ENCODE peak calls at places on chromosomes 6 and 20, in four cellular contexts. I is A549, L is K562, M is HepG2. D is an unnamed sample.

GRCh38 chr6:26215200-26216014 is 128.2 kb downstream of the HFE start:
- DNase-seq in I (no peak), L (no peak), M (peak), D (no peak)

GRCh38 chr6:111734068-111734825 is 128.6 kb upstream of the TRAF3IP2 start:
- DNase-seq in I (no peak), L (no peak), M (no peak), D (no peak)

GRCh38 chr6:126268087-126268486 is 71.8 kb upstream of the CENPW start:
- DNase-seq in I (no peak), L (peak), M (no peak), D (no peak)

GRCh38 chr20:49964964-49965780 is 17.6 kb upstream of the SNAI1 start:
- DNase-seq in I (peak), L (peak), M (peak), D (peak)

GRCh38 chr20:7272512-7272911 is 505.0 kb downstream of the BMP2 start:
- DNase-seq in I (no peak), L (no peak), M (no peak), D (no peak)

GRCh38 chr20:40741507-40742106 is 52.6 kb upstream of the MAFB start:
- DNase-seq in I (peak), L (peak), M (peak), D (peak)

GRCh38 chr6:117270121-117270959 is 5.0 kb downstream of the VGLL2 start:
- DNase-seq in I (no peak), L (no peak), M (no peak), D (peak)

GRCh38 chr20:61654726-61655125 is 402.7 kb downstream of the CDH4 start:
- DNase-seq in I (no peak), L (no peak), M (no peak), D (no peak)

GRCh38 chr6:165820934-165821333 is 157.9 kb upstream of the PDE10A start:
- DNase-seq in I (no peak), L (no peak), M (no peak), D (no peak)

GRCh38 chr6:73675466-73676098 is 20.4 kb upstream of the CD109 start:
- DNase-seq in I (peak), L (peak), M (peak), D (peak)

GRCh38 chr6:44738652-44739141 is 351.2 kb downstream of the CDC5L start:
- DNase-seq in I (peak), L (no peak), M (no peak), D (no peak)

DNA sequence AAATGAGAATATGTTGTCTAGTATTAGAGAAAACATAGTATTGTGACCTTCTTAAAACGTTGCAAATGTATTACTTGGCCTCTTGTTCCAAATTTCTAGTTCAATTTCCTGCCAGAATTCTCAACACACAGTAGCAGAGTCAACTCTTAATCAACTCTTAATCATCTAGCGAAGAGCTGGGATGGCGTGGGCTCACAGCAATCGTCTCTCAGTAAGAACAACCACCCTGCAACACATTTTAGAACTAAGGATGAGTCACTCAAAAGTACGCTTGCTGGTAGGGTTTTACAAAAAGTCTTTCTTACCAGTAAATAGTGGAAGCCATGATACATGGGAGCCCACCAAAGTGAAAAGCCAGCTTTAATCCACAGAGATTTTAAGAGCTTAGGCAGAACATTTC is 24.6 kb downstream of the GPR6 start:
- DNase-seq in I (no peak), L (no peak), M (no peak), D (no peak)
- TF ChIP-seq HMGXB4 in I (no peak), L (no peak), M (no peak), D (no peak)

GRCh38 chr6:106797186-106797585 is 167.8 kb downstream of the QRSL1 start:
- DNase-seq in I (no peak), L (no peak), M (no peak), D (no peak)
- TF ChIP-seq CTCF in I (no peak), L (no peak), M (no peak), D (no peak)

GRCh38 chr6:149942461-149942829 is 631 bp downstream of the ULBP2 start:
- DNase-seq in I (no peak), L (no peak), M (no peak), D (no peak)
- TF ChIP-seq HMGXB4 in I (no peak), L (no peak), M (no peak), D (no peak)

GRCh38 chr6:79233611-79234149 is 802 bp downstream of the HMGN3 start:
- DNase-seq in I (peak), L (peak), M (peak), D (peak)
- TF ChIP-seq CTCF in I (no peak), L (peak), M (peak), D (no peak)

DNA sequence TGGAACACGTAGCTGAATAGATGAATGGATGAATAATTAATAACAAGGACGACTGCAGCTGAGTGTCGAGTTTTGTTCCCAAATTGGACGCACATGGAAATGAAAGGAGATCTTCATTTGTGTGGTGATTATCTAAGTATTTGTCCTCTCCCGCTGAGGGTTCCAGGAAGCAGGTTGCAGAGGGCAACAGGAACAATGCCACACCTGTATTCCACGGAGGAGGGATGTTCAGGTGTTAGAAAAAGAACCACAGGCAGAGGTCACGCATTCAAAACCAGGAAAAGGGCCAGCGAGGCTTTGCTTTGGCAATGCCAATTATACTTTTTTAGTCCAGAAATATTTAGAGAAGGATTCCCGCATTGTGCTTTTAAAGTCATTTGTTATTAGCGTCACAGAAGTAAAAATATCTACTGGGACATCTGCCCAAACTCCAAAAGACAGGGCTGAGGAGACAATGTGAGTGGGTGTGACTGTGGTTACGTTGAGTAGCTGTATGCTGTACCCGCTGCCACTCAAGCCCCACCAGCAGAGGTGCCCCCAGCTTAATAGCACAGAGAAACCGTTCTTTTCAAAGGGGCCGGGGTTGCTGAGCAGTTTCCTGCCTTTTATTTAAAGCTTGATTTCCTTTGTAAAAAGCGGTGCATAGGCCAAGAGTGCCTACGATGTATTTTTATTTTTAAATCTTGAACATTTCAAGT is 123.2 kb downstream of the PXDC1 start:
- DNase-seq in I (no peak), L (no peak), M (no peak), D (no peak)
- TF ChIP-seq HMGXB4 in I (no peak), L (no peak), M (no peak), D (no peak)

GRCh38 chr6:94049001-94049400 is 629.6 kb upstream of the EPHA7 start:
- DNase-seq in I (no peak), L (no peak), M (no peak), D (no peak)

GRCh38 chr6:94050515-94050914 is 631.2 kb upstream of the EPHA7 start:
- DNase-seq in I (no peak), L (no peak), M (no peak), D (no peak)

DNA sequence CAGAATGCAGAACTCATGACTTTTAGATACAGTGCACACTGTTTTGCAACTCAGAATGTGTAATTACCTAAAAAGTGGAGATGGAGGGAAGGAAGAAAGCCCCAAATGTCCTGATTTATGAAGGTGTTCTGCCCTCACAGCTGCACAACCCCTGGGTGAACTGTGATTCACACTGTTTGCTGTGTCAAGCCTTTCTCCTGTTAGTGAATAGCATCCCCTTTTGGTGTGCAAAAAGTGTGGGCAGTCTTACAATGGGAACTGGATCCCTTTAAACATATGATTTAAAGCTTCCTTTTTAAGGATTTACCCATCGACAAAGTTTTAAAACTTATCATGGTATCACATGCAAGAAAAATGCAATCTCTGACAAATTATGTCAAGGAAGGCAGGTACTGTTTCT is 633.4 kb upstream of the EPHA7 start:
- DNase-seq in I (peak), L (no peak), M (no peak), D (no peak)
- TF ChIP-seq CTCF in I (no peak), L (no peak), M (peak), D (no peak)

DNA sequence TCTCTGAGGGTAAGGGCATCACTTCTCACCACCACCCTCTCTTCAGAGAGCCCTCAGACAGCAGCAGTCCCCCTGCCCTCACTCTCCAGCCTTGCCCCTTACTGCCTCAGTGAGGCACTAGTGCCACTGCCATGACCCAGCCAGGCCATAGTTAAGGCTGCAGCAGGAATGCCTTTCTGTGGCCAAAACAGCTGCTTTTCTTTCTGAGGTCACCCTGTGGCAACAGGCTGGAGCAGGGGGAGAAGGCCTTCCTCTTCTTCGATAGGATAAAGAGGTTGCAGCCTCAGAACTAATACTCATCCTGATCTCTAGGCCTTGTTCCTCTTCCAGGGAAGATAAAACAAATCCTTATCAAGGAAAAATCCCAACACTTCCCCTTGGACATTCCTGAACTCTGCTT is 56.8 kb upstream of the ECI2 start:
- DNase-seq in I (no peak), L (no peak), M (no peak), D (no peak)
- TF ChIP-seq HMGXB4 in I (no peak), L (no peak), M (no peak), D (no peak)

DNA sequence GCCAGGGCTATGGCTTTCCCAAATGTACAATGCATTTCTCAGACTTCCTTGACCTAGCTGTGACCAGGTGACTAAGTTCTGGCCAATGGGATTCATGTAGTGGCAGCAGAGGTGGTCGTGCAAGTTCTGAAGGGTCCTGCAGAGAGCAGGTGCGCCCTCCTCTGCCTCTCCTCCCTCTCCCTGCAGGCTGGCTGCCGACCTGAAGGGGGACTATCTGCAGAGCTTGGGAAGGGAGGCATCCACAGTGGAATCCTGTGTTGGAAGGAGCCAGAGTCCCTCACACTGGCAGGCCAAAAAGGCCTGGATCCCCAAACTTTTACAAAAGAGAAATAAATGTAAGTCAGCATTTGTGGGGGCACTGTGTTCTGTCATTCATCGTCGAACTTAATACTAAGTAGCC is 66.6 kb downstream of the CDH26 start:
- DNase-seq in I (no peak), L (no peak), M (no peak), D (peak)
- TF ChIP-seq CTCF in I (no peak), L (no peak), M (no peak), D (no peak)

DNA sequence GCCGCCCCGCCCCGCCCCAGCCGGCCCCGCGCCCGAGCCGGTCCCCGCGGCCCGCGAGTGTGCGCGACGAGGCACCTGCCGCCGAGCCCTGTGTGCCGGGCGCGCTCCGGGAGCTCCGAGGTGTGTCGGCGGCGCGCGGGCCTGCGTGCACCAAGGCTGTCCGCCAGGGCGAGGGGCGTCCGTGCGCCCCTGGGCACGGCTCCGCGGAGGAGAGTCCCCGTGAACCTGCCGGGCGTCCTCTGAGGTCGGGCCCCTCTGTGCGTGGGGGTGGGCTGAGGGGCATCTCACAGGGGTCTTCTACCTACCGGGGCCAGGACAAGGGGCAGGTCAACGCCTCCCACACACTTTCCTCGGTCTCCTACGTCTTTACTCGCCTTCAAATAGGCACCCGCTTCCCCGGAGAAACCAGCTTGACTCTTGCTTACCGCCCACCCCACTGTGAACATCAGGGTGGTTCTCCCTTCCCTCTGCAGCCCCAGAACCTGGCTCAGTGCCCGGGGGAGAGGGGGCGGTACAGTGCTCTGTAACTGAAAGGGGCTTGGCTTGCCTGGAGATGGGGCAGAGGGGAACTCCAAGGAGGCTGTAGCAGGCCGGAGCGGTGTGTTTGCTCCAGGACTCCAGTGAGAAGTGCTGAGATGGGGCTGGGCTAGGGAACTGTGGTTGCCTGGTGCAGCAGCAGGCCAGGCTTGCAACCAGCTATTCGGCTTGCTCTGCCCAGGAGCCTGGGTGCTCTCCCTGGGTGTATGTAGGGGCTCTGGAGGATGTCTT is at the start of gene SAMD10:
- DNase-seq in I (no peak), L (peak), M (peak), D (peak)
- TF ChIP-seq HMGXB4 in I (no peak), L (no peak), M (no peak), D (peak)